ENCODE peak calls at places on chromosomes 4 and X, in ten cellular contexts. T is frontal cortex; R is activated naive CD4-positive, alpha-beta T cell treated with Interleukin-2 at 50 U/mL for 16 hours; D is NCI-H510A treated with DMSO at 0.1 percent for 48 hours; W is HCT116; C is H9; K is SIG-M5; L is NCI-H1092; E is ACHN; S is activated T-cell treated with anti-CD3 and anti-CD28 coated beads, Interleukin-2, amount 50 U/mL, for 48 hours. U is an unnamed sample.

GRCh38 chr4:106038908-106039307 is 143.6 kb downstream of the NPNT start:
- DNase-seq in L (no peak), E (no peak), K (no peak), T (no peak), S (no peak), C (no peak), D (no peak), R (no peak), W (no peak), U (no peak)

GRCh38 chr4:15961778-15962510 is 1.0 kb downstream of the FGFBP2 start:
- DNase-seq in D (no peak), L (no peak), E (no peak), K (no peak), T (no peak), R (no peak), S (peak; percentile 30), W (no peak), C (no peak), U (no peak)

GRCh38 chr4:53928825-53929224 is 135.6 kb downstream of the CHIC2 start:
- DNase-seq in W (no peak), E (no peak), K (peak; percentile 1), C (no peak), S (no peak), T (no peak), L (no peak), D (no peak), R (no peak), U (no peak)

GRCh38 chrX:115494133-115494532 is 66.8 kb upstream of the PLS3 start:
- DNase-seq in T (peak; percentile 15), S (no peak), C (no peak), W (no peak), K (no peak), L (peak; percentile 21), E (no peak), R (no peak), D (peak; percentile 74), U (peak; percentile 1)

GRCh38 chrX:100995469-100995868 is 26.0 kb downstream of the ARL13A start:
- DNase-seq in R (peak; percentile 21), L (no peak), C (no peak), T (no peak), W (peak; percentile 41), D (no peak), S (peak; percentile 62), K (no peak), E (peak; percentile 1), U (peak; percentile 42)

GRCh38 chr4:32574803-32575202 is 1854.6 kb downstream of the PCDH7 start:
- DNase-seq in E (no peak), L (no peak), C (no peak), D (no peak), R (no peak), K (peak; percentile 10), S (no peak), W (no peak), T (no peak), U (no peak)

GRCh38 chr4:138090145-138090917 is 151.8 kb downstream of the SLC7A11 start:
- DNase-seq in K (no peak), D (peak; percentile 73), E (peak; percentile 80), L (peak; percentile 56), W (peak; percentile 76), T (peak; percentile 72), S (peak; percentile 22), C (peak; percentile 42), R (no peak), U (peak; percentile 74)

GRCh38 chr4:10003666-10004065 is 17.6 kb downstream of the SLC2A9 start:
- DNase-seq in S (peak; percentile 42), W (no peak), K (no peak), E (no peak), T (no peak), L (no peak), C (no peak), D (no peak), R (no peak), U (no peak)

GRCh38 chr4:13264126-13264525 is 220.0 kb downstream of the RAB28 start:
- DNase-seq in E (no peak), K (no peak), W (no peak), L (no peak), C (no peak), R (no peak), D (no peak), T (no peak), S (no peak), U (no peak)

GRCh38 chr4:36173923-36174322 is 70.4 kb downstream of the ARAP2 start:
- DNase-seq in R (no peak), T (no peak), C (no peak), L (no peak), E (no peak), K (no peak), S (no peak), D (no peak), W (no peak), U (no peak)

GRCh38 chrX:18389968-18390367 is 35.4 kb upstream of the CDKL5 start:
- DNase-seq in W (no peak), C (no peak), L (no peak), K (no peak), E (no peak), R (no peak), D (no peak), T (no peak), S (no peak), U (peak; percentile 13)

GRCh38 chr4:101865501-101866062 is 75.1 kb downstream of the BANK1 start:
- DNase-seq in T (no peak), E (no peak), D (no peak), K (no peak), S (no peak), L (no peak), C (no peak), R (no peak), W (no peak), U (no peak)

GRCh38 chrX:40671126-40671525 is 23.8 kb upstream of the CXorf38 start:
- DNase-seq in L (peak; percentile 20), E (no peak), W (no peak), K (no peak), S (no peak), D (no peak), R (no peak), T (no peak), C (no peak), U (no peak)

GRCh38 chr4:186852964-186853391 is 129.3 kb upstream of the FAT1 start:
- DNase-seq in D (no peak), E (no peak), L (no peak), W (no peak), T (no peak), R (no peak), C (no peak), K (no peak), S (no peak), U (no peak)

GRCh38 chr4:10662937-10663336 is 21.6 kb downstream of the CLNK start:
- DNase-seq in E (no peak), K (no peak), D (no peak), S (no peak), C (no peak), W (no peak), T (no peak), L (no peak), R (no peak), U (no peak)

GRCh38 chr4:47031011-47031678 is at the start of gene GABRB1:
- DNase-seq in E (peak; percentile 11), D (peak; percentile 37), S (peak; percentile 38), L (no peak), K (no peak), C (peak; percentile 74), R (peak; percentile 12), T (peak; percentile 22), W (no peak), U (peak; percentile 8)

GRCh38 chr4:73839071-73839470 is 2.6 kb downstream of the CXCL6 start:
- DNase-seq in D (no peak), C (no peak), W (no peak), S (no peak), R (no peak), L (no peak), E (no peak), K (no peak), T (no peak), U (no peak)

GRCh38 chr4:52037730-52038108 is 380 bp downstream of the SGCB start:
- DNase-seq in W (no peak), S (no peak), T (no peak), E (peak; percentile 17), C (peak; percentile 64), D (peak; percentile 70), R (no peak), K (no peak), L (peak; percentile 48), U (peak; percentile 11)

GRCh38 chr4:134024251-134024650 is 177.3 kb downstream of the PABPC4L start:
- DNase-seq in W (peak; percentile 34), D (no peak), K (no peak), L (no peak), T (no peak), S (no peak), C (no peak), R (no peak), E (peak; percentile 52), U (peak; percentile 7)

GRCh38 chr4:1246111-1246881 is 2.6 kb downstream of the CTBP1 start:
- DNase-seq in D (no peak), W (no peak), R (no peak), T (peak; percentile 14), K (no peak), E (no peak), L (no peak), C (peak; percentile 28), S (no peak), U (no peak)

GRCh38 chr4:176226736-176227135 is 31.4 kb upstream of the SPATA4 start:
- DNase-seq in S (no peak), W (no peak), T (no peak), K (no peak), R (no peak), E (no peak), D (no peak), C (no peak), L (no peak), U (no peak)

GRCh38 chr4:99755223-99755944 is 61.2 kb upstream of the DAPP1 start:
- DNase-seq in C (no peak), W (no peak), L (no peak), K (no peak), S (no peak), D (no peak), R (no peak), E (no peak), T (no peak), U (no peak)

GRCh38 chr4:99615210-99615834 is 40.7 kb downstream of the MTTP start:
- DNase-seq in W (no peak), L (no peak), S (no peak), D (no peak), T (no peak), R (no peak), E (no peak), K (no peak), C (no peak), U (no peak)

GRCh38 chr4:78213218-78213617 is 156.1 kb downstream of the FRAS1 start:
- DNase-seq in D (peak; percentile 79), C (no peak), W (no peak), L (peak; percentile 18), E (no peak), S (no peak), T (no peak), R (no peak), K (no peak), U (no peak)

GRCh38 chr4:67873116-67873515 is 10.7 kb downstream of the TMPRSS11D start:
- DNase-seq in K (no peak), S (no peak), D (no peak), C (no peak), R (no peak), L (no peak), W (no peak), T (no peak), E (no peak), U (no peak)

GRCh38 chr4:1290165-1290977 is 680 bp downstream of the MAEA start:
- DNase-seq in D (no peak), W (no peak), S (peak; percentile 39), L (no peak), R (peak; percentile 20), C (no peak), E (peak; percentile 20), K (no peak), T (peak; percentile 46), U (peak; percentile 16)

GRCh38 chrX:30957753-30958152 is 68.7 kb upstream of the TAB3 start:
- DNase-seq in R (no peak), D (no peak), T (no peak), C (no peak), E (peak; percentile 79), K (no peak), W (no peak), S (no peak), L (no peak), U (peak; percentile 3)

GRCh38 chr4:187085339-187085738 is 361.7 kb upstream of the FAT1 start:
- DNase-seq in K (no peak), D (no peak), T (no peak), W (no peak), L (no peak), C (no peak), S (no peak), E (no peak), R (no peak), U (no peak)